ENCODE peak calls at places on chromosome 1, in eight cellular contexts. F, Z, Y, D, V, P, A and O are unnamed samples.

GRCh38 chr1:218346391-218347204 is 1.5 kb downstream of the TGFB2 start:
- DNase-seq in F (peak; percentile 12), Z (no peak), Y (no peak), D (peak; percentile 18), V (peak; percentile 69), P (peak; percentile 48), A (no peak), O (no peak)

GRCh38 chr1:6004412-6005123 is 12.3 kb upstream of the NPHP4 start:
- DNase-seq in F (no peak), Z (no peak), Y (no peak), D (no peak), V (no peak), P (no peak), A (no peak), O (no peak)

GRCh38 chr1:7842517-7842916 is 10.3 kb downstream of the UTS2 start:
- DNase-seq in F (no peak), Z (no peak), Y (no peak), D (peak; percentile 45), V (no peak), P (no peak), A (no peak), O (no peak)

GRCh38 chr1:4700801-4701200 is 46.4 kb downstream of the AJAP1 start:
- DNase-seq in F (no peak), Z (no peak), Y (no peak), D (no peak), V (peak; percentile 15), P (peak; percentile 49), A (no peak), O (no peak)

GRCh38 chr1:31748265-31748859 is 15.8 kb downstream of the ADGRB2 start:
- DNase-seq in F (no peak), Z (no peak), Y (no peak), D (no peak), V (no peak), P (peak; percentile 51), A (no peak), O (no peak)

GRCh38 chr1:58496042-58496441 is 50.5 kb downstream of the OMA1 start:
- DNase-seq in F (no peak), Z (no peak), Y (no peak), D (no peak), V (no peak), P (no peak), A (no peak), O (no peak)

GRCh38 chr1:156738916-156739315 is 2.0 kb downstream of the MRPL24 start:
- DNase-seq in F (no peak), Z (no peak), Y (no peak), D (no peak), V (no peak), P (no peak), A (no peak), O (no peak)

GRCh38 chr1:187715483-187715882 is 886.7 kb downstream of the PLA2G4A start:
- DNase-seq in F (no peak), Z (no peak), Y (no peak), D (no peak), V (no peak), P (no peak), A (no peak), O (no peak)

GRCh38 chr1:44817771-44818495 is 9.6 kb downstream of the BTBD19 start:
- DNase-seq in F (no peak), Z (no peak), Y (no peak), D (no peak), V (no peak), P (no peak), A (no peak), O (no peak)

GRCh38 chr1:50605186-50605875 is 182.1 kb upstream of the DMRTA2 start:
- DNase-seq in F (peak; percentile 34), Z (peak; percentile 33), Y (no peak), D (peak; percentile 18), V (peak; percentile 81), P (peak; percentile 16), A (peak; percentile 64), O (no peak)

GRCh38 chr1:245370905-245371581 is 216.3 kb downstream of the KIF26B start:
- DNase-seq in F (no peak), Z (no peak), Y (no peak), D (no peak), V (no peak), P (no peak), A (no peak), O (peak; percentile 91)

GRCh38 chr1:169121146-169121923 is 14.8 kb downstream of the ATP1B1 start:
- DNase-seq in F (no peak), Z (no peak), Y (no peak), D (no peak), V (no peak), P (no peak), A (no peak), O (no peak)

GRCh38 chr1:41313661-41314131 is 47.5 kb upstream of the FOXO6 start:
- DNase-seq in F (no peak), Z (peak; percentile 68), Y (no peak), D (peak; percentile 39), V (no peak), P (peak; percentile 29), A (peak; percentile 8), O (no peak)

GRCh38 chr1:5753431-5754078 is 238.7 kb downstream of the NPHP4 start:
- DNase-seq in F (no peak), Z (no peak), Y (no peak), D (no peak), V (no peak), P (no peak), A (no peak), O (no peak)

GRCh38 chr1:59680044-59680443 is 134.7 kb upstream of the HOOK1 start:
- DNase-seq in F (no peak), Z (no peak), Y (no peak), D (no peak), V (no peak), P (no peak), A (no peak), O (no peak)

GRCh38 chr1:145946477-145946986 is 11.3 kb downstream of the LIX1L start:
- DNase-seq in F (no peak), Z (no peak), Y (no peak), D (no peak), V (no peak), P (no peak), A (no peak), O (no peak)

GRCh38 chr1:182952677-182953444 is at the start of gene SHCBP1L:
- DNase-seq in F (no peak), Z (no peak), Y (no peak), D (no peak), V (peak; percentile 36), P (no peak), A (no peak), O (no peak)

GRCh38 chr1:197224160-197224559 is 43.9 kb upstream of the CRB1 start:
- DNase-seq in F (no peak), Z (no peak), Y (no peak), D (no peak), V (peak; percentile 20), P (no peak), A (peak; percentile 3), O (peak; percentile 7)

GRCh38 chr1:43309626-43310025 is 8.8 kb downstream of the TIE1 start:
- DNase-seq in F (no peak), Z (no peak), Y (no peak), D (no peak), V (no peak), P (no peak), A (no peak), O (no peak)

GRCh38 chr1:161367684-161368398 is at the start of gene CFAP126:
- DNase-seq in F (peak; percentile 55), Z (peak; percentile 64), Y (peak; percentile 81), D (peak; percentile 81), V (peak; percentile 87), P (peak; percentile 60), A (peak; percentile 89), O (peak; percentile 47)